ENCODE peak calls at places on chromosome 15, in eight cellular contexts. H is GM12865, M is OCI-LY7, T is mucosa of descending colon, W is GM20000, J is cardiac fibroblast, A is HL-60, Z is brain microvascular endothelial cell. D is an unnamed sample.

GRCh38 chr15:57921371-57921770 is 144.1 kb downstream of the ALDH1A2 start:
- DNase-seq in H (no peak), M (no peak), T (no peak), W (no peak), J (peak), A (no peak), Z (peak), D (no peak)

GRCh38 chr15:58260186-58260910 is 122.2 kb downstream of the AQP9 start:
- DNase-seq in H (no peak), M (no peak), T (no peak), W (no peak), J (peak), A (no peak), Z (no peak), D (no peak)

GRCh38 chr15:59313703-59314332 is 58.9 kb downstream of the MYO1E start:
- DNase-seq in H (peak), M (no peak), T (peak), W (peak), J (peak), A (no peak), Z (no peak), D (no peak)

GRCh38 chr15:75172168-75172841 is 29.4 kb upstream of the C15orf39 start:
- DNase-seq in H (no peak), M (no peak), T (no peak), W (no peak), J (no peak), A (no peak), Z (no peak), D (no peak)

GRCh38 chr15:56832125-56832524 is 86.3 kb upstream of the TCF12 start:
- DNase-seq in H (no peak), M (no peak), T (peak), W (no peak), J (peak), A (no peak), Z (no peak), D (no peak)

GRCh38 chr15:85026304-85027032 is 44.8 kb downstream of the PDE8A start:
- DNase-seq in H (peak), M (no peak), T (no peak), W (no peak), J (peak), A (no peak), Z (no peak), D (no peak)

GRCh38 chr15:62035256-62035908 is 24.9 kb downstream of the VPS13C start:
- DNase-seq in H (no peak), M (no peak), T (no peak), W (no peak), J (peak), A (no peak), Z (peak), D (no peak)

GRCh38 chr15:47427463-47427862 is 289.8 kb upstream of the SEMA6D start:
- DNase-seq in H (no peak), M (no peak), T (no peak), W (no peak), J (no peak), A (no peak), Z (no peak), D (no peak)

GRCh38 chr15:51796777-51797474 is 32.5 kb upstream of the TMOD3 start:
- DNase-seq in H (no peak), M (no peak), T (no peak), W (no peak), J (peak), A (no peak), Z (peak), D (no peak)

GRCh38 chr15:101652098-101652782 is at the start of gene TM2D3:
- DNase-seq in H (peak), M (peak), T (peak), W (peak), J (peak), A (peak), Z (peak), D (peak)

GRCh38 chr15:29736012-29736744 is 86.1 kb downstream of the TJP1 start:
- DNase-seq in H (peak), M (no peak), T (no peak), W (no peak), J (no peak), A (no peak), Z (peak), D (no peak)

GRCh38 chr15:40344631-40345120 is 3.9 kb upstream of the CCDC9B start:
- DNase-seq in H (peak), M (peak), T (peak), W (peak), J (peak), A (peak), Z (peak), D (peak)

GRCh38 chr15:38076806-38077205 is 142.4 kb downstream of the TMCO5A start:
- DNase-seq in H (peak), M (peak), T (no peak), W (no peak), J (no peak), A (no peak), Z (no peak), D (peak)

GRCh38 chr15:56978898-56979662 is 60.6 kb downstream of the TCF12 start:
- DNase-seq in H (no peak), M (no peak), T (no peak), W (no peak), J (peak), A (no peak), Z (peak), D (no peak)

GRCh38 chr15:33292718-33293307 is 18.0 kb upstream of the RYR3 start:
- DNase-seq in H (peak), M (peak), T (peak), W (no peak), J (peak), A (peak), Z (peak), D (no peak)

GRCh38 chr15:31457631-31458526 is 131.2 kb downstream of the KLF13 start:
- DNase-seq in H (no peak), M (peak), T (peak), W (no peak), J (peak), A (no peak), Z (peak), D (no peak)

GRCh38 chr15:27353837-27354236 is 382.9 kb downstream of the GABRG3 start:
- DNase-seq in H (no peak), M (no peak), T (no peak), W (no peak), J (peak), A (no peak), Z (no peak), D (no peak)

GRCh38 chr15:80266113-80266512 is 14.1 kb upstream of the CTXND1 start:
- DNase-seq in H (peak), M (no peak), T (no peak), W (no peak), J (no peak), A (no peak), Z (no peak), D (no peak)

GRCh38 chr15:32763295-32763694 is 45.5 kb downstream of the GREM1 start:
- DNase-seq in H (peak), M (no peak), T (no peak), W (no peak), J (no peak), A (no peak), Z (no peak), D (no peak)

GRCh38 chr15:20353966-20354883 is 187.4 kb downstream of the GOLGA6L6 start:
- DNase-seq in H (no peak), M (no peak), T (no peak), W (peak), J (no peak), A (no peak), Z (no peak), D (no peak)

GRCh38 chr15:57003418-57003817 is 85.0 kb downstream of the TCF12 start:
- DNase-seq in H (no peak), M (no peak), T (no peak), W (no peak), J (peak), A (no peak), Z (peak), D (no peak)

GRCh38 chr15:22933641-22934061 is 46.5 kb downstream of the CYFIP1 start:
- DNase-seq in H (no peak), M (peak), T (no peak), W (no peak), J (no peak), A (no peak), Z (no peak), D (no peak)

GRCh38 chr15:52082197-52083036 is 30.2 kb downstream of the BCL2L10 start:
- DNase-seq in H (peak), M (peak), T (no peak), W (peak), J (no peak), A (peak), Z (no peak), D (no peak)

GRCh38 chr15:68930268-68931022 is at the start of gene SPESP1:
- DNase-seq in H (no peak), M (no peak), T (peak), W (no peak), J (peak), A (no peak), Z (peak), D (peak)

GRCh38 chr15:97652700-97653167 is 307.8 kb upstream of the ARRDC4 start:
- DNase-seq in H (no peak), M (no peak), T (peak), W (no peak), J (no peak), A (peak), Z (no peak), D (no peak)

GRCh38 chr15:33126559-33127290 is 67.8 kb downstream of the FMN1 start:
- DNase-seq in H (peak), M (peak), T (peak), W (no peak), J (peak), A (peak), Z (peak), D (no peak)

GRCh38 chr15:76393614-76394013 is 57.0 kb downstream of the ISL2 start:
- DNase-seq in H (no peak), M (no peak), T (no peak), W (no peak), J (peak), A (no peak), Z (peak), D (no peak)

GRCh38 chr15:70856177-70856883 is 2.4 kb upstream of the LARP6 start:
- DNase-seq in H (no peak), M (no peak), T (no peak), W (no peak), J (peak), A (no peak), Z (no peak), D (no peak)

GRCh38 chr15:70853855-70854668 is at the start of gene LARP6:
- DNase-seq in H (peak), M (no peak), T (no peak), W (peak), J (peak), A (no peak), Z (no peak), D (peak)

GRCh38 chr15:70853270-70853854 is 595 bp downstream of the LARP6 start:
- DNase-seq in H (peak), M (no peak), T (no peak), W (peak), J (peak), A (no peak), Z (peak), D (no peak)

GRCh38 chr15:70855764-70856163 is 1.8 kb upstream of the LARP6 start:
- DNase-seq in H (peak), M (no peak), T (no peak), W (no peak), J (no peak), A (no peak), Z (no peak), D (no peak)

GRCh38 chr15:70854669-70854976 is 666 bp upstream of the LARP6 start:
- DNase-seq in H (peak), M (no peak), T (no peak), W (no peak), J (peak), A (no peak), Z (peak), D (no peak)
- TF ChIP-seq CTCF in H (no peak), M (no peak), T (no peak), W (no peak), J (peak), A (no peak), Z (peak), D (no peak)

DNA sequence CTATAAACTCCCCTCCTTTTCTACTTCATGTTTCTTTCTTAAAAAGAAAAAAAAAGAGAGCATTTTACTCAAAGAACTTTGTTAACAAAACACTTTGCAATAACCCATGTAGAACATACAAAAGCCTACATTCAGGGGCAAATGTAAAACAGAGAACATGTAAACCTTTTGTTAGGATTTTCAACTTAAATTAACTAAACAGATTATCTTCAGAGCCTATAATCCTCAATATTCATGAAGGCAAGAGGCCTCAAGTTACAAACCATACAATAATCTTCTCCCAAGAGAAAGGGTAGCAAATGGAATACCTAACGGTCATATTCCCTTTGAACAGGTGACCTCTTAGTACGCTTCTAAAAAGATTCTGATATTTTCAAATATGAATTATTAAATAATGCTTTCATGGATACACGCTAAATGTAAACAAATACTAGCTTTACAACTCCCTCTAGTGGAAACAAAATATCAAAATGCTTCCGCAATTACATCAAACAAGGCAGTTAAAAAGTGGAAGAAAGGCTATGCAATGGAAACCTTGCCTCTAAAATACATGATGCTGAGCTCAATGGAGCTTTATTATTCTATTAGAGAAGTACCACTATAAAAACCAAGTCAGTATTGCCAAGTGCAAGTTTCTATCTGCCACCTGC is 9.9 kb downstream of the CEP152 start:
- DNase-seq in H (peak), M (peak), T (no peak), W (no peak), J (peak), A (peak), Z (no peak), D (no peak)
- TF ChIP-seq CTCF in H (peak), M (peak), T (peak), W (peak), J (peak), A (peak), Z (peak), D (no peak)

GRCh38 chr15:92954578-92954977 is 54.5 kb downstream of the CHD2 start:
- DNase-seq in H (peak), M (peak), T (no peak), W (no peak), J (peak), A (peak), Z (no peak), D (no peak)
- TF ChIP-seq CTCF in H (peak), M (peak), T (no peak), W (no peak), J (peak), A (no peak), Z (peak), D (no peak)

DNA sequence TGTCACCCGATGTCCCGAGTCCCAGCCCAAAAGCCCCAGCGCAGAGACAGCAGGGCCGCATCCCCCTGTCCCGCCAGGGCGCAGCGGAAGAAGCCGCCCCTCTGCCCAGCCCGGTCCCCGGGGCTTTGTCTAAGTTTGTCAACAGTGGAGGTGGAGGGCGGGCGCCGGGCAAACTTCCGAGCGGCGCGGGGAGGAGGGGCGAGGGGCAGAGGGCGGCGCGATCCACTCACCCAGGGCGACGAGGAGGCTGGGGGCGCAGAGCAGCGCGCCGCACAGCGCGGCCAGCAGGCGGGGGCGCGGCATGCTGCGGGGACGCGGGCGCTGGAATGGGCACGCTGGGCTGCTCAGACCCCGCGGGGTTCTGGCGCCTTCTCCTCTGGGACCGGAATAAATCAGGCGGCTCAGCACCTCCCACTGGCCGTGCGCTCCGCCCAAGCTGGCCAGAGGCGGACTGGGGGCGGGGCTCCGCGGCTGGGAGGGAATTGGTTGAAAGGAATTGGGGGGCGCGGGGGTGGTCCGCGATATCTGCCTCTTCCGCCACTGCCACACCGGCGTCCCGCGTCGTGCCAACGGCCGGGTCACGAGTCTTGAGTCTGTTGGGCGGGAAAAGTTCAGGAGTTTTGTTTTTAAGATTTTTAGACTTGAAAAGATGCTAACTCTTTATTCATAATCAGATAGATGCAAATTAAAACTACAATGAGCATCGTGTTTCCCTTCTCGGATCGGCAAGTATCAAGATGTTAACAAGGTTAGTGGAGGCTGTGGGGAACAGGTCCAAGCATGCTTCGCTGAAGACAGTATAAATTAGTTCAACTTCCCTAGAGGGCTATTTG is at the start of gene MFGE8:
- DNase-seq in H (peak), M (peak), T (peak), W (peak), J (peak), A (no peak), Z (peak), D (peak)
- TF ChIP-seq CTCF in H (no peak), M (peak), T (no peak), W (no peak), J (no peak), A (no peak), Z (no peak), D (no peak)

DNA sequence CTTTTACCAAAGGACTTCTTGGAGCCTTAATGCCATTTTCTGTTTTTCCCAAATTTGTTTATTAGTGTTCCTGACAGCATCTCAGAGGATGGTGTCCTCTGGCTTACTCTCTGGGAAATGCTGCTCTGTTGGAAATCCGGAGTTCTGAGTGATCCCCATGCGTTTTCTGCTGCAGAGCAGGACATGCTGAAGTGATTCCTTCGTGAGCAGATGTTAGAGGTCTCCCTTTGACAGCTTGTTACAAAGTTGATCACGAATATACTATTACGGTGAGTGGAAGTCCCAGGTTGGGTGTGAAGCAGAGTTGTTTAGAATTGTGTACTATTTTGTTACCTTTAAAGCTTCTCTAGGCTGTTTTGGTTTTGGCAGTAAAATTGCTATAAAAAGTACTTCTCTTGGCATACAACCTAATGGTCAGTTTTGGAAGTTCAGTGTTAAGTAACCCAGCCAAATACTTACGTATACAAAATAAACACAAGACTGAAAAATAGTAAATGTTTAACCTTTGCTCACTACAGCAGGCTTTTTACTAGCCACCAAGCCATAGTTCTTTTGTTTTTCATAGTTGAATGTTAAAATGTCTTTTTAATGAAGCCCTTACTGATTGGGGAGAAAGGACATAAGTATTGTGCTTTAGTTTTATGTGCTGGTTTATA is 15.0 kb upstream of the GOLGA6L9 start:
- DNase-seq in H (no peak), M (no peak), T (no peak), W (no peak), J (peak), A (no peak), Z (no peak), D (no peak)
- TF ChIP-seq CTCF in H (no peak), M (no peak), T (no peak), W (no peak), J (no peak), A (no peak), Z (no peak), D (no peak)

GRCh38 chr15:72588096-72588495 is 66.4 kb upstream of the GOLGA6B start:
- DNase-seq in H (no peak), M (no peak), T (no peak), W (no peak), J (no peak), A (no peak), Z (no peak), D (no peak)

GRCh38 chr15:72590427-72590826 is 64.1 kb upstream of the GOLGA6B start:
- DNase-seq in H (no peak), M (no peak), T (no peak), W (no peak), J (no peak), A (no peak), Z (no peak), D (no peak)

GRCh38 chr15:72584006-72584405 is 70.5 kb upstream of the GOLGA6B start:
- DNase-seq in H (no peak), M (no peak), T (no peak), W (no peak), J (no peak), A (no peak), Z (no peak), D (no peak)

GRCh38 chr15:72585025-72585424 is 69.5 kb upstream of the GOLGA6B start:
- DNase-seq in H (no peak), M (no peak), T (no peak), W (no peak), J (no peak), A (no peak), Z (no peak), D (no peak)

GRCh38 chr15:72585659-72586058 is 68.8 kb upstream of the GOLGA6B start:
- DNase-seq in H (no peak), M (no peak), T (no peak), W (no peak), J (peak), A (no peak), Z (peak), D (no peak)
- TF ChIP-seq CTCF in H (no peak), M (peak), T (no peak), W (no peak), J (peak), A (no peak), Z (peak), D (no peak)

GRCh38 chr15:45394681-45395080 is 16.3 kb upstream of the GATM start:
- DNase-seq in H (no peak), M (no peak), T (no peak), W (no peak), J (no peak), A (no peak), Z (no peak), D (no peak)

GRCh38 chr15:45397116-45397665 is 18.8 kb upstream of the GATM start:
- DNase-seq in H (no peak), M (no peak), T (no peak), W (no peak), J (no peak), A (no peak), Z (no peak), D (no peak)

GRCh38 chr15:45391746-45392711 is 13.7 kb upstream of the GATM start:
- DNase-seq in H (peak), M (peak), T (no peak), W (peak), J (no peak), A (peak), Z (no peak), D (no peak)

GRCh38 chr15:45395956-45396355 is 17.6 kb upstream of the GATM start:
- DNase-seq in H (no peak), M (no peak), T (no peak), W (no peak), J (no peak), A (no peak), Z (no peak), D (no peak)

DNA sequence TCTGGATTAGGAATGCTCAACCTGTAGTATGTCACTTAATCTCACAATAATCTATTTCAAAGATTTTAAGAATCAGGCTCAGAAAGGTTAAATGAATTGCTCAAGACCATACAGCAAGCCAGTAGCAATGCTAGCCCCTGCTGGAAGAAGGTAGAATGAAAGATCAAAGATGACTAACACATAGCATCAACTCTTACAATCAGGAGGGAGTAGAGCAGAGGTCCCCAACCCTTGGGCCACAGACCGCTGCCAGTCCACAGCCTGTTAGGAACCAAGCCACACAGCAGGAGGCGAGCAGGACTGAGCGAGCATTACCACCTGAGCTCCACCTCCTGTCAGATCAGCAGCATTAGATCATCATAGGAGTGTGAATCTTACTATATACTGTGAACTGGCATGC is 15.5 kb upstream of the GATM start:
- DNase-seq in H (peak), M (peak), T (no peak), W (no peak), J (peak), A (no peak), Z (no peak), D (no peak)
- TF ChIP-seq CTCF in H (peak), M (peak), T (no peak), W (no peak), J (peak), A (no peak), Z (peak), D (no peak)